ENCODE peak calls at places on chromosomes 11 and 22, in four cellular contexts. X, L, A and F are unnamed samples.

GRCh38 chr22:17703811-17704210 is 65.3 kb downstream of the BCL2L13 start:
- DNase-seq in X (peak; percentile 29), L (no peak), A (no peak), F (no peak)

GRCh38 chr11:86551286-86551685 is 121.1 kb downstream of the ME3 start:
- DNase-seq in L (peak; percentile 40), A (no peak), X (peak; percentile 13), F (no peak)

GRCh38 chr11:132852361-132852760 is 679.9 kb downstream of the OPCML start:
- DNase-seq in A (no peak), L (no peak), X (no peak), F (no peak)

GRCh38 chr11:130472434-130472961 is 24.1 kb downstream of the ADAMTS15 start:
- DNase-seq in X (no peak), L (no peak), A (no peak), F (no peak)

GRCh38 chr22:42947211-42947990 is 67.5 kb downstream of the PACSIN2 start:
- DNase-seq in L (peak; percentile 55), X (no peak), A (no peak), F (no peak)

GRCh38 chr11:119288219-119288618 is 28.7 kb downstream of the MCAM start:
- DNase-seq in L (no peak), A (no peak), X (no peak), F (no peak)

GRCh38 chr22:45210577-45211431 is 29.9 kb downstream of the KIAA0930 start:
- DNase-seq in X (no peak), L (no peak), A (no peak), F (no peak)

GRCh38 chr11:69173925-69174591 is 18.3 kb downstream of the SMIM38 start:
- DNase-seq in L (no peak), X (no peak), A (no peak), F (no peak)

GRCh38 chr22:24834845-24835570 is 29.0 kb downstream of the SGSM1 start:
- DNase-seq in L (no peak), A (no peak), X (peak; percentile 15), F (no peak)

GRCh38 chr11:125886997-125887372 is 483 bp upstream of the HYLS1 start:
- DNase-seq in A (peak; percentile 37), X (peak; percentile 81), L (peak; percentile 31), F (no peak)

GRCh38 chr11:68461284-68461861 is 821 bp downstream of the PPP6R3 start:
- DNase-seq in L (no peak), X (peak; percentile 75), A (no peak), F (no peak)

GRCh38 chr22:40044870-40045834 is 50.4 kb downstream of the FAM83F start:
- DNase-seq in L (peak; percentile 59), A (peak; percentile 75), X (peak; percentile 70), F (peak; percentile 75)

GRCh38 chr22:43561421-43562178 is 149.8 kb downstream of the MPPED1 start:
- DNase-seq in A (no peak), L (no peak), X (no peak), F (no peak)

GRCh38 chr11:132895340-132895739 is 637.0 kb downstream of the OPCML start:
- DNase-seq in L (no peak), A (no peak), X (no peak), F (no peak)

GRCh38 chr11:86749376-86749775 is 51.0 kb upstream of the PRSS23 start:
- DNase-seq in X (peak; percentile 49), A (no peak), L (no peak), F (no peak)

GRCh38 chr11:27213232-27213660 is 149.8 kb downstream of the CCDC34 start:
- DNase-seq in A (no peak), X (no peak), L (peak; percentile 21), F (no peak)

GRCh38 chr22:37746366-37747089 is 49.7 kb downstream of the TRIOBP start:
- DNase-seq in X (peak; percentile 63), A (no peak), L (no peak), F (peak; percentile 28)

GRCh38 chr11:47270331-47271271 is 668 bp downstream of the MADD start:
- DNase-seq in L (peak; percentile 35), X (peak; percentile 66), A (peak; percentile 12), F (peak; percentile 37)

GRCh38 chr11:46160100-46160499 is 38.8 kb upstream of the PHF21A start:
- DNase-seq in A (no peak), X (no peak), L (no peak), F (no peak)

GRCh38 chr11:133577403-133577802 is 45.1 kb upstream of the OPCML start:
- DNase-seq in X (no peak), L (no peak), A (no peak), F (no peak)

GRCh38 chr22:49312601-49313000 is 515.1 kb downstream of the BRD1 start:
- DNase-seq in X (no peak), L (no peak), A (no peak), F (no peak)

GRCh38 chr11:109644158-109644557 is 222.2 kb downstream of the C11orf87 start:
- DNase-seq in X (no peak), L (peak; percentile 67), A (no peak), F (no peak)

GRCh38 chr11:107691003-107691402 is 20.9 kb downstream of the SLN start:
- DNase-seq in A (no peak), X (no peak), L (no peak), F (no peak)

GRCh38 chr11:128532016-128532570 is 55.3 kb downstream of the ETS1 start:
- DNase-seq in L (no peak), A (no peak), X (no peak), F (no peak)

GRCh38 chr11:17117262-17117661 is 39.8 kb upstream of the RPS13 start:
- DNase-seq in A (no peak), L (no peak), X (no peak), F (no peak)

GRCh38 chr11:34234086-34234740 is 123.6 kb downstream of the ABTB2 start:
- DNase-seq in L (no peak), X (peak; percentile 61), A (peak; percentile 80), F (peak; percentile 77)

GRCh38 chr11:9313648-9314290 is 624 bp downstream of the TMEM41B start:
- DNase-seq in L (no peak), X (peak; percentile 75), A (no peak), F (peak; percentile 30)

GRCh38 chr11:128860571-128861361 is 6.3 kb downstream of the KCNJ1 start:
- DNase-seq in A (no peak), L (no peak), X (no peak), F (no peak)

GRCh38 chr11:63901660-63902059 is 15.3 kb downstream of the RCOR2 start:
- DNase-seq in A (no peak), X (peak; percentile 59), L (no peak), F (no peak)

GRCh38 chr11:46846510-46846830 is 390 bp upstream of the CKAP5 start:
- DNase-seq in L (no peak), A (no peak), X (no peak), F (no peak)

GRCh38 chr11:36996795-36997194 is 398.8 kb upstream of the RAG2 start:
- DNase-seq in L (no peak), A (no peak), X (no peak), F (no peak)

GRCh38 chr22:43400449-43400848 is 11.4 kb upstream of the MPPED1 start:
- DNase-seq in X (no peak), L (peak; percentile 32), A (no peak), F (no peak)

GRCh38 chr22:24887260-24887659 is 59.2 kb downstream of the LHFPL7 start:
- DNase-seq in L (no peak), A (no peak), X (no peak), F (no peak)

GRCh38 chr11:110712643-110713468 is 619 bp upstream of the ARHGAP20 start:
- DNase-seq in L (peak; percentile 19), A (no peak), X (no peak), F (no peak)

GRCh38 chr22:21446128-21446826 is 20.9 kb upstream of the TMEM191C start:
- DNase-seq in X (no peak), L (peak; percentile 0), A (no peak), F (peak; percentile 11)

GRCh38 chr11:95508219-95508880 is 277.3 kb upstream of the SESN3 start:
- DNase-seq in X (no peak), A (no peak), L (no peak), F (no peak)

GRCh38 chr11:134667175-134667500 is 255.1 kb upstream of the B3GAT1 start:
- DNase-seq in A (no peak), X (no peak), L (peak; percentile 1), F (no peak)

GRCh38 chr11:78370406-78371172 is 47.0 kb downstream of the GAB2 start:
- DNase-seq in X (no peak), L (peak; percentile 31), A (no peak), F (no peak)

GRCh38 chr22:34760276-34761008 is 305.5 kb upstream of the ISX start:
- DNase-seq in A (no peak), X (no peak), L (no peak), F (no peak)

GRCh38 chr22:41563051-41563711 is 2.4 kb downstream of the CSDC2 start:
- DNase-seq in X (peak; percentile 49), L (no peak), A (no peak), F (no peak)